ENCODE peak calls at places on chromosome 17, in four cellular contexts. One of them, this sample, is unnamed.
A peak's percentile ranks its signal among the peaks of the same experiment; 100 is the strongest.

GRCh38 chr17:59357929-59358328 is 26.5 kb downstream of the YPEL2 start:
- DNase-seq in GM12891: no peak
- DNase-seq in GM12878: no peak
- DNase-seq in K562: no peak
- DNase-seq in this sample: no peak

GRCh38 chr17:61478790-61479492 is 26.7 kb downstream of the TBX4 start:
- DNase-seq in GM12891: no peak
- DNase-seq in GM12878: no peak
- DNase-seq in K562: peak; percentile 34
- DNase-seq in this sample: no peak

GRCh38 chr17:15893333-15894024 is 51.5 kb upstream of the ADORA2B start:
- DNase-seq in GM12891: no peak
- DNase-seq in GM12878: no peak
- DNase-seq in K562: no peak
- DNase-seq in this sample: no peak

GRCh38 chr17:4949321-4950074 is 1.2 kb upstream of the PFN1 start:
- DNase-seq in GM12891: peak; percentile 77
- DNase-seq in GM12878: no peak
- DNase-seq in K562: peak; percentile 84
- DNase-seq in this sample: peak; percentile 71

GRCh38 chr17:43832168-43832975 is 574 bp downstream of the MPP3 start:
- DNase-seq in GM12891: no peak
- DNase-seq in GM12878: no peak
- DNase-seq in K562: peak; percentile 78
- DNase-seq in this sample: peak; percentile 33

GRCh38 chr17:54919456-54919855 is 18.8 kb downstream of the TOM1L1 start:
- DNase-seq in GM12891: no peak
- DNase-seq in GM12878: no peak
- DNase-seq in K562: no peak
- DNase-seq in this sample: no peak

GRCh38 chr17:48601528-48602430 is 3.0 kb downstream of the HOXB6 start:
- DNase-seq in GM12891: no peak
- DNase-seq in GM12878: no peak
- DNase-seq in K562: no peak
- DNase-seq in this sample: no peak

GRCh38 chr17:46785696-46786095 is 32.8 kb downstream of the WNT3 start:
- DNase-seq in GM12891: no peak
- DNase-seq in GM12878: no peak
- DNase-seq in K562: no peak
- DNase-seq in this sample: no peak

GRCh38 chr17:7221281-7222092 is 1.7 kb downstream of the ACADVL start:
- DNase-seq in GM12891: no peak
- DNase-seq in GM12878: no peak
- DNase-seq in K562: no peak
- DNase-seq in this sample: no peak

GRCh38 chr17:80026359-80027042 is 9.2 kb downstream of the TBC1D16 start:
- DNase-seq in GM12891: no peak
- DNase-seq in GM12878: no peak
- DNase-seq in K562: no peak
- DNase-seq in this sample: no peak

GRCh38 chr17:29723283-29724047 is 100.8 kb upstream of the CORO6 start:
- DNase-seq in GM12891: no peak
- DNase-seq in GM12878: peak; percentile 74
- DNase-seq in K562: peak; percentile 38
- DNase-seq in this sample: peak; percentile 52

GRCh38 chr17:81960130-81960958 is 643 bp downstream of the NOTUM start:
- DNase-seq in GM12891: no peak
- DNase-seq in GM12878: no peak
- DNase-seq in K562: peak; percentile 36
- DNase-seq in this sample: no peak

GRCh38 chr17:39239640-39240314 is 14.0 kb upstream of the STAC2 start:
- DNase-seq in GM12891: peak; percentile 64
- DNase-seq in GM12878: no peak
- DNase-seq in K562: peak; percentile 72
- DNase-seq in this sample: peak; percentile 46

GRCh38 chr17:79779661-79780365 is 1.9 kb downstream of the CBX2 start:
- DNase-seq in GM12891: no peak
- DNase-seq in GM12878: no peak
- DNase-seq in K562: no peak
- DNase-seq in this sample: no peak

GRCh38 chr17:50190278-50191069 is 11.0 kb downstream of the COL1A1 start:
- DNase-seq in GM12891: no peak
- DNase-seq in GM12878: no peak
- DNase-seq in K562: no peak
- DNase-seq in this sample: no peak

GRCh38 chr17:49390548-49391324 is 23.9 kb downstream of the PHB1 start:
- DNase-seq in GM12891: no peak
- DNase-seq in GM12878: no peak
- DNase-seq in K562: peak; percentile 74
- DNase-seq in this sample: peak; percentile 91

GRCh38 chr17:82737981-82738877 is 2.8 kb downstream of the FN3K start:
- DNase-seq in GM12891: no peak
- DNase-seq in GM12878: no peak
- DNase-seq in K562: peak; percentile 55
- DNase-seq in this sample: no peak

GRCh38 chr17:50429793-50430192 is 3.8 kb downstream of the ACSF2 start:
- DNase-seq in GM12891: no peak
- DNase-seq in GM12878: no peak
- DNase-seq in K562: no peak
- DNase-seq in this sample: no peak

GRCh38 chr17:5526821-5527598 is 40.6 kb downstream of the MIS12 start:
- DNase-seq in GM12891: no peak
- DNase-seq in GM12878: no peak
- DNase-seq in K562: peak; percentile 52
- DNase-seq in this sample: peak; percentile 17

GRCh38 chr17:13085578-13085977 is 67.8 kb upstream of the ELAC2 start:
- DNase-seq in GM12891: no peak
- DNase-seq in GM12878: no peak
- DNase-seq in K562: no peak
- DNase-seq in this sample: no peak

GRCh38 chr17:29555840-29556239 is 11.0 kb downstream of the ABHD15 start:
- DNase-seq in GM12891: no peak
- DNase-seq in GM12878: no peak
- DNase-seq in K562: no peak
- DNase-seq in this sample: no peak

GRCh38 chr17:82948081-82948511 is 108.3 kb upstream of the ZNF750 start:
- DNase-seq in GM12891: no peak
- DNase-seq in GM12878: no peak
- DNase-seq in K562: no peak
- DNase-seq in this sample: no peak

GRCh38 chr17:3667366-3668278 is 756 bp downstream of the TAX1BP3 start:
- DNase-seq in GM12891: no peak
- DNase-seq in GM12878: no peak
- DNase-seq in K562: peak; percentile 87
- DNase-seq in this sample: peak; percentile 4

DNA sequence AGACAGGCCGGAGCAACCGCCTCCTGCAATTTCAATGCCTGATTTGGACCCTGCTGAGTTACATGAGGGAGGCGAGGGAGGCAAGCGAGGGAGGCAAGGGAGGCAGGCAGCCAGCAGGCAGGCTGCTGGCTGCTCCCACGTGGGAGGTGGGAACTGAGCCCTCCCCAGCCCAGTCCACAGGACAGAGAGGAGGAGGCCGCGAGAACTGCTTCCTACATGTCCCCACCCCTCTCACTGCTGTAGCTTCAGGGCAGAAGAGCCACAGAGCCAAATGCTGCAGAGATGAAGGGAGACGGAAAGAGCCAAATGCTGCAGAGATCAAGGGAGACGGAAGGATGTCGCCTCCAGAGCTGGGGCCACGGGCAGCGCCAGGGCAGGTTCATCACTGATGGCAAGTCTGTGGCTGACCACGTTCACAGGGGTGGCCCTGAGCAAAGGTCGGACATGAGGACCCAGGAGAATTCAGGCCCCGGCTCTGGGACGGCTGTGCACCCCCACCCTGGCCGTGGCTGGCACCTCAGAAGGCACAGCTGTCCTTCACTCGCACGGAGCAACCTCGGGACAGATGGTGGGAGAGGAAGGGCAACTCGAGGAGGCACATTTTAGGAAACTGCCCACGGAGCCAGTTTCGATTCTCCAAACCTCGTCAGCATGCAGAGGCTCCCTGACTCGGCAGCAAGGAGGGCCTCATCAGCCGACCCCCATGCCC is 21.5 kb downstream of the RPH3AL start:
- DNase-seq in GM12891: no peak
- DNase-seq in GM12878: no peak
- DNase-seq in K562: no peak
- DNase-seq in this sample: no peak
- TF ChIP-seq SPI1 in GM12891: no peak
- TF ChIP-seq SPI1 in GM12878: no peak
- TF ChIP-seq SPI1 in K562: no peak
- TF ChIP-seq SPI1 in this sample: no peak

GRCh38 chr17:78442648-78443128 is 64.2 kb downstream of the PGS1 start:
- DNase-seq in GM12891: no peak
- DNase-seq in GM12878: no peak
- DNase-seq in K562: no peak
- DNase-seq in this sample: peak; percentile 91
- TF ChIP-seq SPI1 in GM12891: no peak
- TF ChIP-seq SPI1 in GM12878: no peak
- TF ChIP-seq SPI1 in K562: no peak
- TF ChIP-seq SPI1 in this sample: no peak

GRCh38 chr17:70073326-70073725 is 1.7 kb upstream of the KCNJ16 start:
- DNase-seq in GM12891: no peak
- DNase-seq in GM12878: no peak
- DNase-seq in K562: no peak
- DNase-seq in this sample: no peak
- TF ChIP-seq SPI1 in GM12891: no peak
- TF ChIP-seq SPI1 in GM12878: no peak
- TF ChIP-seq SPI1 in K562: no peak
- TF ChIP-seq SPI1 in this sample: no peak

GRCh38 chr17:66347661-66348604 is 45.5 kb downstream of the PRKCA start:
- DNase-seq in GM12891: no peak
- DNase-seq in GM12878: no peak
- DNase-seq in K562: no peak
- DNase-seq in this sample: no peak
- TF ChIP-seq SPI1 in GM12891: no peak
- TF ChIP-seq SPI1 in GM12878: no peak
- TF ChIP-seq SPI1 in K562: no peak
- TF ChIP-seq SPI1 in this sample: no peak

GRCh38 chr17:57892820-57893595 is 43.2 kb upstream of the MRPS23 start:
- DNase-seq in GM12891: no peak
- DNase-seq in GM12878: no peak
- DNase-seq in K562: no peak
- DNase-seq in this sample: peak; percentile 99
- TF ChIP-seq SPI1 in GM12891: no peak
- TF ChIP-seq SPI1 in GM12878: no peak
- TF ChIP-seq SPI1 in K562: no peak
- TF ChIP-seq SPI1 in this sample: peak; percentile 23

DNA sequence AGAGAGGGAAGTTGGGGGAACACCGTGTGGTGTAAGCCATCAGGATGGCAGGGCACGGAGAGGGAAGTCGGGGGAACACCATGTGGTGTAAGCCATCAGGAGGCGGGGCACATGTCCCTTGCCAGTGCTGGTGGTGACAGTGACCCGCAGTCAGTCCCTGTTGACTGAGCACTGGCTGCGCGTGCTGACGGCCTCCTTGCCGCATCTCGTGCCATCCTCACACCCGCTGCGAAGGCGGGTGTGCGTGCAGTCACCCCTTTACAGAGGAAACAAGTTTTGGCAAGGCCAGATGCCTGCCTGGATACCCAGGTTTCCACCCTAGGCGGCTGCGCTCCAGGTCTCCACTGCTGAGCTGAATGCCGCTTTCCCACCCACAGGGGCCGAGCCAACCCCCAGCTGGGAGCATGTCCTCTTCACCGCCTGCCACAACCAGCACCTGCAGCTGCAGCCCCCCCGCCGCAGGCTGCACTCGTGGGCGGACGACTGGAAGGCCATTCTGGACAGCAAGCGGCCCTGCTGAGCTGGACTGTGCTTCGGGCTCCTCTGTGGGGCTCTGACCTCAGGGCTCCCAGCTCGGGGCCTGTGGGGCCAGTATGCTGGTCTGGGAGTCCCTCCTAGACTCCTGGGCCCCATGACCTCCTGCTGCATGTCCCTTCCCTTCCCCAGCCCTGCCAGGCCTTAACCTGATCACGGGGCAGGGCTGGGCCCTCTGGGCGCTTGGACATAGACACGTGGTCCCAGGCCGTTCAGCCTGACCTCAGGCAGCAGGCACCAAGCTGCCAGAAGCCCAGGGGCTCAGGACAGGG is 43.5 kb downstream of the NT5M start:
- DNase-seq in GM12891: no peak
- DNase-seq in GM12878: no peak
- DNase-seq in K562: no peak
- DNase-seq in this sample: peak; percentile 3
- TF ChIP-seq SPI1 in GM12891: no peak
- TF ChIP-seq SPI1 in GM12878: no peak
- TF ChIP-seq SPI1 in K562: no peak
- TF ChIP-seq SPI1 in this sample: no peak

DNA sequence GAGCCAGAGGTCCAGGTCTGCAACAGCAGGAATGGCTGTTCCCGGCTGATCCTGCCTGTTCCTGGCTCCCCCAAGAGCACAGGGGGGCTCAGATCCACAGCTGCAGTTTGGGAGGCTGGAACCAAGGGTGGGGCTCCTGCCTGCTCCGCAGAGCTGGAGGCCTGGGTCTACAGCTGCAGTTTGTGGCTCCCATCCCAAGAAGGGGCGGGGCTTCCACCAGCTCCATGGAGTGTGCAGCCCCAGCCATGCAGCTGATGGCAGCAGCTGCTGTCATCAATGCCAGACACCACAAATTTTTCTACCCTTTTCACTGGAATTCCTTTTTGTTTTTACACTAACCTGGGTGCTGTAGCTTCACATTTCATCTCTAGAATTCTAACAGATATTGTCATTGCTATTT is 135.4 kb upstream of the KIF2B start:
- DNase-seq in GM12891: no peak
- DNase-seq in GM12878: no peak
- DNase-seq in K562: no peak
- DNase-seq in this sample: no peak
- TF ChIP-seq SPI1 in GM12891: no peak
- TF ChIP-seq SPI1 in GM12878: no peak
- TF ChIP-seq SPI1 in K562: no peak
- TF ChIP-seq SPI1 in this sample: no peak

This sample was measured in HL-60.